ENCODE peak calls at places on chromosome 16, in ten cellular contexts. A is HepG2, J is body of pancreas, S is HCT116, N is A549, K is upper lobe of left lung, U is IMR-90, Y is gastrocnemius medialis, L is K562, B is heart left ventricle. C is an unnamed sample. For H3K4me1, the result is how much of the 10 kb centered on the place peaks cover.

GRCh38 chr16:11624645-11625607 is 38.2 kb upstream of the LITAF start:
- ATAC-seq in S (no peak), L (peak), J (no peak), B (no peak), K (peak), A (no peak), N (no peak), Y (no peak), U (no peak), C (no peak)

GRCh38 chr16:47058295-47059086 is 85.0 kb upstream of the DNAJA2 start:
- ATAC-seq in B (no peak), L (no peak), S (no peak), N (no peak), Y (no peak), J (no peak), U (no peak), A (peak), K (no peak), C (no peak)

GRCh38 chr16:23976091-23977001 is 140.6 kb downstream of the PRKCB start:
- ATAC-seq in K (no peak), N (no peak), Y (no peak), L (no peak), B (no peak), S (no peak), A (no peak), J (no peak), U (no peak), C (no peak)

GRCh38 chr16:69145658-69146057 is 13.2 kb downstream of the UTP4 start:
- ATAC-seq in Y (peak), A (no peak), B (no peak), S (no peak), K (peak), U (peak), N (no peak), L (no peak), J (peak), C (no peak)

GRCh38 chr16:88761830-88762229 is 23.2 kb downstream of the PIEZO1 start:
- ATAC-seq in Y (no peak), U (no peak), K (no peak), A (no peak), N (no peak), J (no peak), L (no peak), B (no peak), S (no peak), C (no peak)

GRCh38 chr16:51222016-51222415 is 70.9 kb upstream of the SALL1 start:
- ATAC-seq in U (no peak), Y (no peak), S (no peak), N (no peak), A (no peak), K (no peak), B (no peak), J (no peak), L (no peak), C (no peak)

GRCh38 chr16:1379863-1380174 is 28.1 kb downstream of the GNPTG start:
- ATAC-seq in B (no peak), A (peak), Y (peak), S (peak), L (peak), N (peak), U (no peak), J (no peak), K (no peak), C (no peak)

GRCh38 chr16:19601083-19601976 is 45.8 kb downstream of the VPS35L start:
- ATAC-seq in U (peak), B (no peak), S (peak), A (peak), Y (no peak), J (no peak), L (peak), N (peak), K (no peak), C (no peak)

GRCh38 chr16:85168732-85169256 is 56.5 kb upstream of the CIBAR2 start:
- ATAC-seq in N (peak), S (peak), U (peak), A (no peak), K (peak), Y (peak), L (peak), J (peak), B (peak), C (peak)

GRCh38 chr16:84686702-84687298 is 13.0 kb upstream of the USP10 start:
- ATAC-seq in S (peak), N (no peak), B (no peak), Y (no peak), K (no peak), L (peak), A (peak), U (no peak), J (no peak), C (no peak)

GRCh38 chr16:56163089-56163488 is 28.2 kb upstream of the GNAO1 start:
- ATAC-seq in U (no peak), J (no peak), N (no peak), S (no peak), A (no peak), B (peak), Y (no peak), K (no peak), L (no peak), C (no peak)

GRCh38 chr16:10539256-10539655 is 41.1 kb downstream of the EMP2 start:
- ATAC-seq in J (no peak), S (no peak), Y (peak), L (no peak), U (no peak), K (no peak), B (no peak), N (no peak), A (no peak), C (no peak)

GRCh38 chr16:75462804-75463203 is 1.7 kb downstream of the TMEM170A start:
- ATAC-seq in U (no peak), Y (no peak), N (no peak), K (no peak), B (no peak), L (no peak), J (no peak), S (no peak), A (no peak), C (no peak)

GRCh38 chr16:81505011-81505660 is 60.5 kb downstream of the CMIP start:
- ATAC-seq in N (peak), K (peak), U (no peak), Y (no peak), L (peak), A (no peak), J (no peak), S (peak), B (no peak), C (peak)

GRCh38 chr16:69503244-69503643 is 62.5 kb upstream of the NFAT5 start:
- ATAC-seq in Y (no peak), K (no peak), J (no peak), A (no peak), N (peak), L (no peak), S (peak), U (no peak), B (no peak), C (no peak)

GRCh38 chr16:23679274-23679985 is 741 bp downstream of the PLK1 start:
- ATAC-seq in B (no peak), L (peak), N (peak), A (peak), U (peak), K (peak), J (no peak), S (peak), Y (no peak), C (no peak)

GRCh38 chr16:69396187-69397061 is 10.6 kb upstream of the TERF2 start:
- ATAC-seq in J (peak), L (peak), A (peak), S (peak), K (peak), Y (peak), U (peak), B (peak), N (peak), C (peak)

GRCh38 chr16:55411231-55411630 is 67.8 kb upstream of the MMP2 start:
- ATAC-seq in K (peak), N (no peak), Y (no peak), U (no peak), B (no peak), S (no peak), J (no peak), A (no peak), L (no peak), C (no peak)

GRCh38 chr16:282944-283744 is at the start of gene PDIA2:
- ATAC-seq in U (no peak), J (peak), B (no peak), N (no peak), A (peak), S (no peak), L (no peak), Y (no peak), K (no peak), C (no peak)

GRCh38 chr16:7590934-7591333 is 258.3 kb downstream of the RBFOX1 start:
- ATAC-seq in U (no peak), K (no peak), J (no peak), A (no peak), B (no peak), Y (no peak), N (no peak), S (no peak), L (no peak), C (no peak)

GRCh38 chr16:84228321-84228838 is 11.4 kb downstream of the KCNG4 start:
- ATAC-seq in A (peak), S (peak), K (peak), B (peak), L (peak), U (peak), J (peak), Y (peak), N (peak), C (peak)

GRCh38 chr16:7333326-7333725 is 681 bp downstream of the RBFOX1 start:
- ATAC-seq in J (no peak), A (no peak), L (no peak), U (no peak), Y (peak), N (no peak), K (no peak), B (no peak), S (no peak), C (no peak)

GRCh38 chr16:70746708-70747424 is 54.1 kb downstream of the VAC14 start:
- ATAC-seq in N (peak), A (peak), J (peak), U (peak), L (peak), Y (peak), S (peak), B (no peak), K (peak), C (peak)

GRCh38 chr16:88387941-88388627 is 5.3 kb downstream of the ZNF469 start:
- ATAC-seq in J (peak), S (no peak), K (peak), A (peak), L (no peak), B (peak), U (peak), N (peak), Y (peak), C (no peak)

DNA sequence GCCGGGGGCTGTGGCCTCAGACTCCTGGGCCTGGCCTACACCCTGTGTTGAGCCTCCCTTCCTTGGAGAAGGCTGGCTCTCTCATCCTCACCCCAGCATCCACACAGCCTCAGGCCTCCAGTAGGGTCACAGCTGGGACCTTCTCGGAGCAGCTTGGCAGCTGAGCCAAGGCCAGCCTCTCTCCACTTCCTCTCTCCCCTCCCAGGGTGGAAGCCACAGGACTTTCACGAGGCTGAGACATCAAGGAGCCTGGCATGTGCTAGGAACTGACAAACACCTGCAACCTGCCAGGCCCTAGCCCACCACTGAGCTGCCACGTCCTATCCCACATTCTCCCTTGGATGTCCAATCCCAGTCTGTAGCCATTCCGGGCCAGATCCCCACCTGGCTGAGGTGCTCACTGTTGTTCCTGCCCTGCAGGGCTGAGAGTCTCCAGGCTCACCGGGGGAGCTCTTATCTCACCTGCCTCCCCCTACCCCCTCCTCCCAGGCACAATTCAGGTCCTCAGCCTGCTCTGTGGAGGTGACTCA is 3.1 kb downstream of the MMP15 start:
- ATAC-seq in N (no peak), S (no peak), Y (no peak), B (no peak), A (no peak), K (no peak), L (no peak), U (no peak), J (no peak), C (no peak)
- H3K4me1 ChIP-seq in N (under half), S (under half), Y (under half), B (half or more), A (half or more), K (half or more), L (under half), U (under half), J (half or more), C (under half)

DNA sequence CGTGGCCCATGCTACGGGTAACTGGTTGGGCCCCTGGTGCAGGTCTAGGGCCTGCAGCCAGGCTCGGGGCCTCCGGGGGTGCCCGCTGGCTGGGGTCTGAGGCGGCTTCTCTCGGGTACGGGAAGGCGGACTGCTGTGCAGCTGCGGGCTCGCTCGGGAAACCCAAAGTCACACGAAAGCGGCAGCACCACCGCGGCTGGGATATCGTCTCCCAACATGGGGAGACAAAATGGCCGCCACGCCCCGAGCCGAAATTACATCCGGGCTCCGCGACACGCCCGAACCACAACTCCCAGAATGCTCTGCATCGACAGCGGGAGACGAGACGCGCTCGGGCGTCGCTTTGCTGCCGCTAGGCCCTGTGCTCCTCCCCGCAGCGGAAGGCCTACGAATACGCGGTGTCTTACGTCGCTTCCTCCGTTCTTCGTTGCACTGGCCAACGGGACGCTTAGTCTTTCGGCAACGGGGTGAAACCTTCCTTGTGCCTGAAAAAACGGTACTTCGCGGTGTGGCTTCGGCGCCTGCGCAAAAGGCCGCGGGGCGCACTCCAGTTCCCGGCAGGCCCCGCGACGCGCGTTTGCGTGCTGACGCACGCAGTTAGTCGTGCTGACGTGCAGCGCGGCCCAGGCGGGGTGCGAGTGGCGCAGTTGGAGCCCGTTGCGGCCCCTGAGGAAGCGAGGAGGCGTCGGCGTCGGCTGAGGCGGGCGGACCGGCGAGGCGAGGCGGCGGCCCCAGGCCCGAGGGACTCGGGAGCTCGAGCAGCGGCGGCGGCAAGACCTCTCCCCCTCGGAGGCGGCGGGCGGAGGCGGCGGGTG is at the start of gene SRRM2:
- ATAC-seq in J (peak), Y (peak), A (peak), K (peak), U (peak), S (peak), L (peak), N (peak), B (peak), C (peak)
- TF ChIP-seq POLR2A in J (peak), Y (peak), A (peak), K (peak), U (peak), S (peak), L (peak), N (peak), B (peak), C (peak)

GRCh38 chr16:77443834-77444460 is 9.1 kb upstream of the ADAMTS18 start:
- ATAC-seq in U (no peak), B (no peak), L (no peak), A (no peak), J (no peak), K (no peak), S (no peak), Y (no peak), N (no peak), C (no peak)

GRCh38 chr16:77439106-77439505 is 4.3 kb upstream of the ADAMTS18 start:
- ATAC-seq in L (no peak), K (no peak), Y (no peak), N (no peak), U (no peak), S (no peak), B (no peak), A (no peak), J (no peak), C (no peak)

GRCh38 chr16:77445321-77445720 is 10.5 kb upstream of the ADAMTS18 start:
- ATAC-seq in Y (no peak), U (no peak), J (no peak), K (no peak), L (no peak), N (no peak), B (no peak), S (no peak), A (no peak), C (no peak)

GRCh38 chr16:77437859-77438258 is 3.0 kb upstream of the ADAMTS18 start:
- ATAC-seq in U (no peak), L (no peak), N (no peak), B (no peak), J (no peak), Y (no peak), S (no peak), K (no peak), A (no peak), C (no peak)

DNA sequence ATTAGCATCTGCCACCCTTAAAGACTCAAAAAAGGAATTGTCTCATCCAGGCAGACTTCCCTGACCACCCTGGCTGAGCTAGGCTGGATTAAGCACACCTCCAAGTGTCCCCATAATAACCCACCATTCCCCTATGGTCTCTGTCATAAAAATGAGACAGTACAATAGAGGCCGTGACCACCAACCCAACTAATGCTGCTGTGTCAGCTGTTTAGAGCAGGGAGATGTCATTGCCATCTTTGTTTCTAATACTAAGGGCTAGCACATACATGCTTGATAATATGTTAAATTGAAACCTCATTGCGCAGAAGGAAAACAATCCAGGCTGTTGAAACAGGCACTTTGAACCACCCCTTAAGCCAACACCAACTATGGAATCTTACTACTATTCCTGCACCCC is 7.2 kb upstream of the ADAMTS18 start:
- ATAC-seq in N (no peak), K (no peak), A (no peak), B (no peak), S (no peak), J (no peak), L (no peak), U (no peak), Y (no peak), C (no peak)
- TF ChIP-seq CTCF in N (no peak), K (no peak), A (no peak), B (no peak), S (no peak), J (no peak), L (no peak), U (no peak), Y (no peak), C (no peak)

GRCh38 chr16:67482260-67482924 is 955 bp downstream of the AGRP start:
- ATAC-seq in S (no peak), A (no peak), J (no peak), Y (no peak), U (no peak), N (no peak), L (no peak), B (peak), K (no peak), C (no peak)
- H3K4me1 ChIP-seq in S (under half), A (half or more), J (under half), Y (under half), U (under half), N (under half), L (under half), B (under half), K (under half), C (half or more)

GRCh38 chr16:86643661-86644060 is 65.3 kb downstream of the FOXL1 start:
- ATAC-seq in N (no peak), K (no peak), A (no peak), U (no peak), B (no peak), Y (no peak), J (no peak), S (no peak), L (no peak), C (no peak)

GRCh38 chr16:86649875-86650274 is 71.5 kb downstream of the FOXL1 start:
- ATAC-seq in A (no peak), N (no peak), K (no peak), U (no peak), L (no peak), J (no peak), S (no peak), B (no peak), Y (no peak), C (no peak)

GRCh38 chr16:86651823-86652222 is 73.5 kb downstream of the FOXL1 start:
- ATAC-seq in B (no peak), J (no peak), S (no peak), K (no peak), A (no peak), Y (no peak), L (no peak), N (no peak), U (no peak), C (no peak)

GRCh38 chr16:86651013-86651627 is 72.8 kb downstream of the FOXL1 start:
- ATAC-seq in L (no peak), N (no peak), B (no peak), S (no peak), Y (no peak), K (no peak), A (no peak), J (no peak), U (no peak), C (no peak)

GRCh38 chr16:86647561-86647960 is 69.2 kb downstream of the FOXL1 start:
- ATAC-seq in L (no peak), S (no peak), A (no peak), Y (no peak), J (no peak), B (no peak), U (no peak), K (no peak), N (no peak), C (no peak)
- TF ChIP-seq POLR2A in L (no peak), S (no peak), A (no peak), Y (no peak), J (no peak), B (no peak), U (no peak), K (no peak), N (no peak), C (no peak)

C was measured in gastroesophageal sphincter.